ENCODE peak calls at places on chromosomes 4 and X, in five cellular contexts. T, B, Q, E and X are unnamed samples. For H3K4me1, the result is how much of the 10 kb centered on the place peaks cover.

GRCh38 chr4:25089058-25089763 is 58.5 kb upstream of the LGI2 start:
- DNase-seq in T (no peak), B (no peak), Q (no peak), E (no peak), X (no peak)

GRCh38 chrX:112832481-112833095 is 8.0 kb downstream of the AMOT start:
- DNase-seq in T (no peak), B (no peak), Q (peak), E (no peak), X (no peak)

GRCh38 chrX:134171661-134172587 is 65.1 kb upstream of the CCDC160 start:
- DNase-seq in E (peak), T (peak), B (no peak), Q (peak), X (peak)

GRCh38 chr4:825969-826330 is at the start of gene CPLX1:
- DNase-seq in Q (no peak), E (peak), T (no peak), B (no peak), X (no peak)

GRCh38 chr4:110618091-110619000 is 4.5 kb downstream of the PITX2 start:
- DNase-seq in Q (peak), B (no peak), E (peak), T (no peak), X (no peak)

GRCh38 chrX:47366051-47366722 is 4.2 kb upstream of the ZNF157 start:
- DNase-seq in E (peak), T (no peak), B (no peak), Q (peak), X (peak)

GRCh38 chr4:20426028-20426427 is 174.3 kb downstream of the SLIT2 start:
- DNase-seq in B (no peak), Q (no peak), T (no peak), E (no peak), X (no peak)

GRCh38 chr4:68359508-68359907 is 9.6 kb upstream of the YTHDC1 start:
- DNase-seq in B (no peak), Q (no peak), E (no peak), T (no peak), X (no peak)

GRCh38 chr4:164550989-164551712 is 202.8 kb upstream of the SMIM31 start:
- DNase-seq in B (no peak), E (no peak), T (no peak), Q (no peak), X (no peak)

DNA sequence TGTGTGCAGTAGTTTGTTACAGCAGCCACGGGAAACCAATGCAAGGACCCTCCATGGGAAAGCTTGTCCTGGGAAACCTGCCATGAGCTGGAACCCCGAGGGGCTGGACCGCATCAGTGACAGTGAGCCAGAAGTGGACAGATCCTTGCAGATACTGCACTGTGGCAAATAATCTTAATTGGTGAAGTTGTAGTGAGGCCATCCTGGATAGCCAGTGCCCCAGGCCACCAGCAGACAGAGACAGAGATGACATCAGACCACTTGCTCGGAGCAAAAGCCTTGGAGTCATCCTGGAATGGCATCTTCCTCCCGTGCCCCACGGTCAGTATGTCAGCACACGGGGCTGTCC is 35.2 kb upstream of the SORCS2 start:
- DNase-seq in T (peak), B (peak), E (no peak), Q (no peak), X (no peak)
- H3K4me1 ChIP-seq in T (under half), B (under half), E (under half), Q (under half), X (under half)

GRCh38 chr4:8013976-8014726 is 74.5 kb upstream of the AFAP1 start:
- DNase-seq in Q (no peak), E (peak), T (no peak), B (no peak), X (no peak)
- H3K4me1 ChIP-seq in Q (under half), E (under half), T (under half), B (under half), X (under half)

DNA sequence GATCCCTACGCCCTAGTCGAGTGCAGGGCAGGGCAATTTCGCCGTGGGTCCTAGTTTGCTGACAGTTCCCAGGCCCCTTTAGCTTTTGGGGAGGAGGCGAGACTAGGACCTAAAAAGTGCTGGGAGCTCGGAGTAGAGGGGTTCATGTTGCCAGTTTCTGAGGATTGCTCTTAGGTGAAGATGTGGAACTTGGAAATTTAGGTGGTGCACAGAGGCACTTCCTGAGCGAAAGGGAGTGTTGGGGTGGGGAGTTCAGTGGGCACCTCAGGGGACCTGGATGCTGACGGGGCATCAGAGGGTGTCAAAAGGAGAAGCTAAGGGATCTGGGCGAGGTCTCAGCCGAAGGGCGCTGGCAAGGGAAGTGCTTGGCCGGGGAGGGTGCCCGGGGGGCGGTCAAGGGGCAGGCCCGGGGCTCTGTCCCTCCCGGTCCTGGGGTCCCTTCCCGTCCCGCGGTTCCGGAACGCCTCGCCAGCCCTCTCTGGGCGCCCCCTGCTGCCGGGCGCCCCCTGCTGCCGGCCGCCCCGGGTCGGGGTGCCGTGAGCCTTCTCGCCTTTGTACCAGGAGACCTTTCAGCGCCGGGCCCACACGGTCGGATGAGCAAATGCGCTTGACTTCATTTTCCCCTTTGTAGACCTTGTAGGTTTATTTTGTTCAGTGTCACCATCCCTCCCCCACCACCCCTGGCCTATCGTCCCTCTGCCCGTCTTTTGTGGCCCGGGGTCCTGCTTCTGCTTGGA is 3.0 kb upstream of the PHOX2B start:
- DNase-seq in T (no peak), E (peak), B (no peak), Q (peak), X (no peak)
- H3K4me1 ChIP-seq in T (under half), E (under half), B (under half), Q (under half), X (under half)

DNA sequence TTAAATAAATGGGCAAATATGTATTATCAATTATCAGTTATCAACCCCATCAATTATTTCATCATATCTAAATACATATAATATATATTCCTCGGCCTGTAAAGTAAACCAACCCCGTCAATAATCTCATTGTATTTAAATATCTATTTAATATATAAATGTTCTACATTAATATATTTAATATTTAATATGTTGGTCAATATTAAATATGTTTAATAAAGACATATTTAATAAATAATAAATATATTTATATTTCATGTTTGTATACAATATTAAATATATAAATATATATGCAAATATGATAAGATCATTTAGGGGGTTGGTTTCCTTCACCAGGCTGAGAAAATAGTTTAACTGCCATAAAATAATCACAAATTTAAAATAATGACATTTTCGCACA is 6.4 kb upstream of the TMEM144 start:
- DNase-seq in E (no peak), T (no peak), B (no peak), Q (no peak), X (no peak)
- H3K4me1 ChIP-seq in E (under half), T (under half), B (under half), Q (under half), X (under half)

GRCh38 chr4:119040261-119040660 is 95.4 kb upstream of the MYOZ2 start:
- DNase-seq in Q (no peak), E (no peak), B (no peak), T (no peak), X (no peak)
- H3K4me1 ChIP-seq in Q (under half), E (under half), B (under half), T (under half), X (under half)

GRCh38 chr4:152700151-152700550 is 20.4 kb upstream of the TMEM154 start:
- DNase-seq in B (no peak), Q (peak), E (no peak), T (no peak), X (no peak)
- H3K4me1 ChIP-seq in B (under half), Q (under half), E (under half), T (under half), X (under half)

GRCh38 chr4:158162637-158163036 is 10.2 kb downstream of the GASK1B start:
- DNase-seq in B (no peak), T (no peak), E (no peak), Q (no peak), X (no peak)
- H3K4me1 ChIP-seq in B (under half), T (under half), E (under half), Q (under half), X (under half)